ENCODE peak calls at places on chromosomes 6 and 20, in four cellular contexts. L is stimulated activated CD4-positive, alpha-beta T cell treated with anti-CD3 and anti-CD28 coated beads, Interleukin-1b, Interleukin-23, amount 100 ng/mL, for 24 hours; K is Calu3; N is NCI-H524. Q is an unnamed sample.

GRCh38 chr6:44535446-44535845 is 147.9 kb downstream of the CDC5L start:
- DNase-seq in L (no peak), K (no peak), N (no peak), Q (no peak)

GRCh38 chr6:3438190-3439167 is 18.4 kb downstream of the SLC22A23 start:
- DNase-seq in L (no peak), N (no peak), K (no peak), Q (peak; percentile 25)

GRCh38 chr6:134080171-134080795 is 27.9 kb upstream of the SLC2A12 start:
- DNase-seq in L (no peak), N (no peak), K (peak; percentile 26), Q (peak; percentile 34)

GRCh38 chr20:16472045-16472872 is 101.0 kb downstream of the KIF16B start:
- DNase-seq in K (no peak), L (no peak), N (no peak), Q (peak; percentile 23)

GRCh38 chr6:87756858-87757257 is 54.8 kb upstream of the AKIRIN2 start:
- DNase-seq in L (peak; percentile 18), K (no peak), N (no peak), Q (peak; percentile 39)

GRCh38 chr20:1241456-1241855 is 15.6 kb downstream of the RAD21L1 start:
- DNase-seq in N (no peak), L (no peak), K (no peak), Q (no peak)

GRCh38 chr6:24004062-24004461 is 122.0 kb upstream of the NRSN1 start:
- DNase-seq in L (no peak), K (no peak), N (no peak), Q (no peak)

GRCh38 chr6:131924881-131925474 is 26.2 kb downstream of the CCN2 start:
- DNase-seq in L (no peak), K (no peak), N (peak; percentile 52), Q (no peak)

GRCh38 chr6:55957961-55958422 is 82.6 kb upstream of the BMP5 start:
- DNase-seq in K (no peak), L (no peak), N (no peak), Q (no peak)

GRCh38 chr20:38109657-38110524 is 55.2 kb downstream of the TGM2 start:
- DNase-seq in N (no peak), K (peak; percentile 54), L (no peak), Q (peak; percentile 51)

GRCh38 chr20:10556519-10557083 is 117.2 kb downstream of the JAG1 start:
- DNase-seq in N (no peak), K (no peak), L (no peak), Q (no peak)

GRCh38 chr6:131381694-131382093 is 191.3 kb upstream of the ARG1 start:
- DNase-seq in L (no peak), K (no peak), N (no peak), Q (no peak)

GRCh38 chr6:108565091-108565766 is 4.5 kb downstream of the FOXO3 start:
- DNase-seq in N (no peak), K (no peak), L (no peak), Q (no peak)

GRCh38 chr20:3420211-3420707 is 12.8 kb upstream of the DNAAF9 start:
- DNase-seq in L (peak; percentile 37), N (no peak), K (no peak), Q (peak; percentile 35)

GRCh38 chr6:136927313-136927712 is 5.2 kb downstream of the SLC35D3 start:
- DNase-seq in K (peak; percentile 37), L (no peak), N (no peak), Q (no peak)

GRCh38 chr6:137133136-137133535 is 40.3 kb downstream of the IL22RA2 start:
- DNase-seq in K (no peak), L (no peak), N (no peak), Q (no peak)

GRCh38 chr20:11766961-11767360 is 150.7 kb upstream of the BTBD3 start:
- DNase-seq in N (no peak), K (no peak), L (no peak), Q (no peak)

GRCh38 chr20:22601361-22602141 is 17.2 kb upstream of the FOXA2 start:
- DNase-seq in L (no peak), N (no peak), K (no peak), Q (no peak)

GRCh38 chr6:3287308-3287707 is 28.6 kb downstream of the PSMG4 start:
- DNase-seq in N (no peak), K (no peak), L (no peak), Q (no peak)

GRCh38 chr20:8156603-8157079 is 24.6 kb downstream of the PLCB1 start:
- DNase-seq in L (no peak), K (no peak), N (no peak), Q (no peak)

GRCh38 chr6:131660195-131660594 is 23.1 kb downstream of the ENPP3 start:
- DNase-seq in K (peak; percentile 17), N (no peak), L (no peak), Q (no peak)

GRCh38 chr6:28488916-28489365 is 26.7 kb downstream of the GPX6 start:
- DNase-seq in L (peak; percentile 19), K (no peak), N (peak; percentile 21), Q (no peak)

Q was measured in transverse colon.